ENCODE peak calls at places on chromosome 19, in four cellular contexts. R is pancreas, J is HL-60, K is left ventricle myocardium inferior. M is an unnamed sample.

GRCh38 chr19:36246006-36246391 is 31.1 kb downstream of the ZNF146 start:
- DNase-seq in R (no peak), J (no peak), K (no peak), M (no peak)

GRCh38 chr19:10519421-10519820 is 2.2 kb upstream of the S1PR5 start:
- DNase-seq in R (no peak), J (no peak), K (no peak), M (no peak)

GRCh38 chr19:23283925-23284324 is 33.7 kb upstream of the ZNF724 start:
- DNase-seq in R (peak; percentile 60), J (no peak), K (peak; percentile 22), M (no peak)

GRCh38 chr19:35117017-35117570 is 1.5 kb downstream of the FXYD3 start:
- DNase-seq in R (no peak), J (no peak), K (no peak), M (peak; percentile 83)

GRCh38 chr19:42140125-42140754 is 8.0 kb upstream of the POU2F2 start:
- DNase-seq in R (peak; percentile 54), J (peak; percentile 52), K (peak; percentile 61), M (no peak)

GRCh38 chr19:45123440-45123850 is 30.5 kb downstream of the PPP1R37 start:
- DNase-seq in R (no peak), J (no peak), K (no peak), M (no peak)

GRCh38 chr19:44856438-44857083 is 10.5 kb downstream of the NECTIN2 start:
- DNase-seq in R (no peak), J (peak; percentile 36), K (peak; percentile 17), M (no peak)

GRCh38 chr19:5191091-5191490 is 149.5 kb downstream of the PTPRS start:
- DNase-seq in R (no peak), J (no peak), K (no peak), M (no peak)

GRCh38 chr19:18814063-18814462 is 17.7 kb upstream of the UPF1 start:
- DNase-seq in R (no peak), J (no peak), K (no peak), M (no peak)
- TF ChIP-seq CTCF in R (no peak), J (no peak), K (no peak), M (no peak)

GRCh38 chr19:2269244-2270156 is 12.5 kb downstream of the PEAK3 start:
- DNase-seq in R (peak; percentile 99), J (peak; percentile 93), K (peak; percentile 99), M (peak; percentile 100)
- TF ChIP-seq CTCF in R (no peak), J (no peak), K (peak; percentile 29), M (no peak)

GRCh38 chr19:47432499-47432898 is 13.2 kb upstream of the MEIS3 start:
- DNase-seq in R (no peak), J (no peak), K (no peak), M (no peak)

GRCh38 chr19:47433121-47433520 is 13.8 kb upstream of the MEIS3 start:
- DNase-seq in R (no peak), J (no peak), K (no peak), M (no peak)

GRCh38 chr19:47430041-47430802 is 10.9 kb upstream of the MEIS3 start:
- DNase-seq in R (peak; percentile 37), J (no peak), K (no peak), M (no peak)

GRCh38 chr19:47434088-47434487 is 14.8 kb upstream of the MEIS3 start:
- DNase-seq in R (no peak), J (no peak), K (no peak), M (no peak)

DNA sequence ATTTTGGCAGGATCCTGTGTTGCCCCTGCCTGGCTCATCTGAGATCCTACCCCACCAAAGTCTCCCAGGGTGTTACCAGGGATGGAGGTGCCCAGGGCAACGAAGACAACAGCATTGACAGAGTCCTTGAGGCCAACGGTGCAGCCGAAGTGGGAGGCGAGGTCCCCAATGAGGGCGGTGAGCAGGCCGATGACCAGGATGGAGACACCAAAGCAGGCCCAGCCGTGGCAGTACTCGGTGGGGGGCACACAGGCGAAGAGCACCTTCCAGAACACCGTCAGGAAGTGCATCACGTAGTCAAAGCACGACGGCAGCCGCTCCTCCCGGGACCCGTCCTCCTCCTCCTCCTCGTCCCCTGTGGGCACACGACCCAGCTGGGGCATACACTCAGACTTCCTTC is 12.8 kb upstream of the MEIS3 start:
- DNase-seq in R (no peak), J (no peak), K (no peak), M (no peak)
- TF ChIP-seq CTCF in R (no peak), J (no peak), K (no peak), M (no peak)

GRCh38 chr19:30082168-30082567 is 140.1 kb downstream of the URI1 start:
- DNase-seq in R (no peak), J (no peak), K (no peak), M (no peak)
- TF ChIP-seq CTCF in R (no peak), J (no peak), K (no peak), M (no peak)

GRCh38 chr19:53883741-53884140 is 1.7 kb downstream of the PRKCG start:
- DNase-seq in R (no peak), J (no peak), K (no peak), M (no peak)

GRCh38 chr19:53880716-53881481 is 1.1 kb upstream of the PRKCG start:
- DNase-seq in R (no peak), J (no peak), K (no peak), M (no peak)

GRCh38 chr19:53881482-53882390 is at the start of gene PRKCG:
- DNase-seq in R (peak; percentile 45), J (no peak), K (peak; percentile 29), M (peak; percentile 48)

GRCh38 chr19:53883231-53883661 is 1.2 kb downstream of the PRKCG start:
- DNase-seq in R (no peak), J (no peak), K (no peak), M (no peak)

DNA sequence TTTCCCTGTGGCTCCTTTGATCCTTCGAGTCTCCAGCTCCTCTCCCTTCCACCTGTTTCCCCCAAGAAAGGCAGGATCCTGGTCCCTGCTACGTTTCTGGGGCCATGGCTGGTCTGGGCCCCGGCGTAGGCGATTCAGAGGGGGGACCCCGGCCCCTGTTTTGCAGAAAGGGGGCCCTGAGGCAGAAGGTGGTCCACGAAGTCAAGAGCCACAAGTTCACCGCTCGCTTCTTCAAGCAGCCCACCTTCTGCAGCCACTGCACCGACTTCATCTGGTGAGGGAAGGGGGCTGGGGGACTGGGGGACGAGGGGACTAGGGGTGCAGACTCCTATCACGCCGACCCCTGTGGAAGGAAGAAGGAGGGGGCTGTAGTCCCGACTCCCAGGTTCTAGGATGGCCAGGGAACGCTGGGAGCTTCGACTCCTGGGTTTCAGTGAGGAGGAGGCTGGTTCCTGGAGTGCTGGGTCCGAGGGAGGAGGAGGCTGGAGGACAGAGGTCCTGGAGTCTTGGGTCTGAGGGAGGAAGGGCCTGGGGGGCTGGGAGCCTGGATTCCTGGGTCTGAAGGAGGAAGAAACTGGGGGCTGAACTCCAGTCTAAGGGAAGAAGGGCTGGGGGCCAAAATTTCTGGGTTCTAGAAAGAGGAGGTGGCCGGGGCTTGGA is 524 bp downstream of the PRKCG start:
- DNase-seq in R (no peak), J (no peak), K (no peak), M (no peak)
- TF ChIP-seq CTCF in R (peak; percentile 3), J (no peak), K (no peak), M (no peak)

GRCh38 chr19:28008695-28009094 is 1204.3 kb downstream of the UQCRFS1 start:
- DNase-seq in R (no peak), J (no peak), K (no peak), M (no peak)
- TF ChIP-seq CTCF in R (no peak), J (no peak), K (no peak), M (no peak)

M was measured in D721Med.